ENCODE peak calls at places on chromosome 1, in nine cellular contexts. One of them, this sample, is unnamed.

GRCh38 chr1:4847731-4848130 is 193.3 kb downstream of the AJAP1 start:
- DNase-seq in psoas muscle: no peak
- DNase-seq in RWPE2: no peak
- DNase-seq in mesendoderm: no peak
- DNase-seq in neural progenitor cell: no peak
- DNase-seq in IMR-90: no peak
- DNase-seq in caudate nucleus: no peak
- DNase-seq in PC-9: no peak
- DNase-seq in heart right ventricle: no peak
- DNase-seq in this sample: no peak

GRCh38 chr1:247365023-247365422 is 33.4 kb upstream of the ZNF496 start:
- DNase-seq in psoas muscle: no peak
- DNase-seq in RWPE2: no peak
- DNase-seq in mesendoderm: no peak
- DNase-seq in neural progenitor cell: no peak
- DNase-seq in IMR-90: no peak
- DNase-seq in caudate nucleus: no peak
- DNase-seq in PC-9: no peak
- DNase-seq in heart right ventricle: no peak
- DNase-seq in this sample: no peak

GRCh38 chr1:157776971-157777386 is at the start of gene FCRL2:
- DNase-seq in psoas muscle: no peak
- DNase-seq in RWPE2: no peak
- DNase-seq in mesendoderm: no peak
- DNase-seq in neural progenitor cell: no peak
- DNase-seq in IMR-90: no peak
- DNase-seq in caudate nucleus: no peak
- DNase-seq in PC-9: no peak
- DNase-seq in heart right ventricle: no peak
- DNase-seq in this sample: no peak

GRCh38 chr1:38558476-38559179 is 300.9 kb downstream of the RRAGC start:
- DNase-seq in psoas muscle: no peak
- DNase-seq in RWPE2: no peak
- DNase-seq in mesendoderm: peak; percentile 82
- DNase-seq in neural progenitor cell: peak; percentile 64
- DNase-seq in IMR-90: no peak
- DNase-seq in caudate nucleus: no peak
- DNase-seq in PC-9: no peak
- DNase-seq in heart right ventricle: no peak
- DNase-seq in this sample: no peak

GRCh38 chr1:22753396-22754083 is 42.9 kb downstream of the EPHB2 start:
- DNase-seq in psoas muscle: peak; percentile 64
- DNase-seq in RWPE2: no peak
- DNase-seq in mesendoderm: no peak
- DNase-seq in neural progenitor cell: no peak
- DNase-seq in IMR-90: peak; percentile 82
- DNase-seq in caudate nucleus: no peak
- DNase-seq in PC-9: no peak
- DNase-seq in heart right ventricle: no peak
- DNase-seq in this sample: no peak

GRCh38 chr1:115595279-115596079 is 46.3 kb upstream of the VANGL1 start:
- DNase-seq in psoas muscle: peak; percentile 90
- DNase-seq in RWPE2: peak; percentile 78
- DNase-seq in mesendoderm: peak; percentile 91
- DNase-seq in neural progenitor cell: peak; percentile 87
- DNase-seq in IMR-90: peak; percentile 96
- DNase-seq in caudate nucleus: peak; percentile 45
- DNase-seq in PC-9: peak; percentile 91
- DNase-seq in heart right ventricle: peak; percentile 93
- DNase-seq in this sample: peak; percentile 77

GRCh38 chr1:153245466-153245865 is 14.0 kb upstream of the LORICRIN start:
- DNase-seq in psoas muscle: no peak
- DNase-seq in RWPE2: no peak
- DNase-seq in mesendoderm: no peak
- DNase-seq in neural progenitor cell: no peak
- DNase-seq in IMR-90: no peak
- DNase-seq in caudate nucleus: no peak
- DNase-seq in PC-9: no peak
- DNase-seq in heart right ventricle: no peak
- DNase-seq in this sample: no peak

GRCh38 chr1:201540846-201541735 is 2.2 kb downstream of the NAV1 start:
- DNase-seq in psoas muscle: no peak
- DNase-seq in RWPE2: no peak
- DNase-seq in mesendoderm: peak; percentile 63
- DNase-seq in neural progenitor cell: no peak
- DNase-seq in IMR-90: no peak
- DNase-seq in caudate nucleus: no peak
- DNase-seq in PC-9: no peak
- DNase-seq in heart right ventricle: no peak
- DNase-seq in this sample: no peak

GRCh38 chr1:114092118-114092517 is 61.6 kb downstream of the SYT6 start:
- DNase-seq in psoas muscle: no peak
- DNase-seq in RWPE2: no peak
- DNase-seq in mesendoderm: no peak
- DNase-seq in neural progenitor cell: no peak
- DNase-seq in IMR-90: no peak
- DNase-seq in caudate nucleus: no peak
- DNase-seq in PC-9: no peak
- DNase-seq in heart right ventricle: no peak
- DNase-seq in this sample: no peak

GRCh38 chr1:43708006-43708412 is 673 bp downstream of the ST3GAL3 start:
- DNase-seq in psoas muscle: no peak
- DNase-seq in RWPE2: no peak
- DNase-seq in mesendoderm: peak; percentile 72
- DNase-seq in neural progenitor cell: no peak
- DNase-seq in IMR-90: peak; percentile 57
- DNase-seq in caudate nucleus: no peak
- DNase-seq in PC-9: no peak
- DNase-seq in heart right ventricle: no peak
- DNase-seq in this sample: peak; percentile 33

DNA sequence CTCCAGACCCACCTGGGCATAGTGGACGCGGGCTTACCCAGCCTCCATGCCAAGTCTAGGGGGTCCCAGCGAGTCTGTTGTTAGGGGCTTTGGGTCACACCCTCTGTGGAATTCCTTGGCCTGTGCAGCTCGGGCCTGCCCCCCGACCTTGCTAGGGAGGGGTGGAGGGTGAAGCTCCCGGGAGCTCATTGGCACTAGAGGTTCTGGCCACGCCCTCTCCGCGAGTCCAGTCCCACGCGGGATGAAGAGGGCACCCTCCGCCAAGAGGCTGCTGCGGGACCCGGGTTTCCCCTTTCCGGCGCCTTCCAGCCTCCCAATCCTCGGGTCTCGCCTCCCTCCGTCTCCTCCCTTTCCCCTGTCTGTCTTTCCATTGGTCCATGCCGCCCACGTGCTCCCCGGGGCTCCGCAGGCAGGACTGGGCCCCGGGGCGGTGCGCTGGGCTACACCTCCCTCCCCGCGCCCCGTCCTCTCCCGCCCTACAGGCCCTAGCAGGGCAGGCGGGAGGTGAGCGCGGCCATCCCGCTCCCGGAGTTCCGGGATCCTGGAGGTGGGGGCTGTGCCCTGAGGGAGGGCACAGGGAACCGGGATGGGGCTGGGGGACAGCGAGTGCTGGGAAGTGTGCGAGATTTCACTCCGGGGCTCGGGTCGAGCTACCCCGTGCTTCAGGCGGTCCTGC is 3.5 kb downstream of the RUSC1 start:
- DNase-seq in psoas muscle: peak; percentile 96
- DNase-seq in RWPE2: peak; percentile 98
- DNase-seq in mesendoderm: peak; percentile 97
- DNase-seq in neural progenitor cell: peak; percentile 96
- DNase-seq in IMR-90: peak; percentile 93
- DNase-seq in caudate nucleus: peak; percentile 86
- DNase-seq in PC-9: peak; percentile 96
- DNase-seq in heart right ventricle: peak; percentile 96
- DNase-seq in this sample: peak; percentile 97
- H3K27ac ChIP-seq in psoas muscle: peak overlapping the region; percentile 82
- H3K27ac ChIP-seq in RWPE2: peak overlapping the region; percentile 83
- H3K27ac ChIP-seq in mesendoderm: peak overlapping the region; percentile 93
- H3K27ac ChIP-seq in neural progenitor cell: peak overlapping the region; percentile 88
- H3K27ac ChIP-seq in IMR-90: peak overlapping the region; percentile 95
- H3K27ac ChIP-seq in caudate nucleus: peak overlapping the region; percentile 97
- H3K27ac ChIP-seq in PC-9: peak overlapping the region; percentile 49
- H3K27ac ChIP-seq in heart right ventricle: peak overlapping the region; percentile 95
- H3K27ac ChIP-seq in this sample: peak overlapping the region; percentile 98

DNA sequence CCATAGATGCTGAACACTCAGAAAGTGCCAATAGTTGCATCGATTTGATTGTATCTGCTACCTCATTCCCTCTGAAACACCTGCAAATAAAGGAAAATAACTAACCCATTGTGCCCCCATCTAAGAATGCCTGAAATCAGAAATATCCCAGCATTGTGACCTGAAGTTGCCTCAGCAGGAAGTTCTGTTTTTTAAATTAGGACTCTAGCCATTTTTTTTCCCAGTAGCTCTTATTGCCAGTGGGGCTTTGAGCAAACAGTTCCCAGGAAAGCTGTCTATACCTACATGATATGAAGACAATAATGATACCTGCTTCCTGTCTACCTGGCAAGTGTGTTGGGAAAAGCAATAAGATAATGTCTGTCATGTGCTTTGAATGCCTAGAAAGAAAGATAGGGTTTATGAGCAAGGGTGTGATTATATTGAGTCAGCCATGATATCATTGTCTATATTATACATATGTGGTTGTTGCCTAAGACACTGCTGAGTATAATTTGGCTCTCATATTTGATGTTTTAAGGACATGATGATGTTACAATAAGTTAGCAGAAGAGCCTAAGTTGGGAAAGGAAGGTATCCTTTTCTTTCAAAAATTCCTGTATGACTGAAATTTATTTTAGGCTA is 99.4 kb upstream of the CDC42BPA start:
- DNase-seq in psoas muscle: no peak
- DNase-seq in RWPE2: no peak
- DNase-seq in mesendoderm: no peak
- DNase-seq in neural progenitor cell: no peak
- DNase-seq in IMR-90: peak; percentile 78
- DNase-seq in caudate nucleus: no peak
- DNase-seq in PC-9: no peak
- DNase-seq in heart right ventricle: no peak
- DNase-seq in this sample: no peak
- H3K27ac ChIP-seq in psoas muscle: no peak overlapping the region
- H3K27ac ChIP-seq in RWPE2: no peak overlapping the region
- H3K27ac ChIP-seq in mesendoderm: no peak overlapping the region
- H3K27ac ChIP-seq in neural progenitor cell: no peak overlapping the region
- H3K27ac ChIP-seq in IMR-90: peak overlapping the region; percentile 55
- H3K27ac ChIP-seq in caudate nucleus: no peak overlapping the region
- H3K27ac ChIP-seq in PC-9: no peak overlapping the region
- H3K27ac ChIP-seq in heart right ventricle: no peak overlapping the region
- H3K27ac ChIP-seq in this sample: no peak overlapping the region

GRCh38 chr1:87120779-87121178 is 206.3 kb downstream of the HS2ST1 start:
- DNase-seq in psoas muscle: no peak
- DNase-seq in RWPE2: no peak
- DNase-seq in mesendoderm: peak; percentile 38
- DNase-seq in neural progenitor cell: no peak
- DNase-seq in IMR-90: no peak
- DNase-seq in caudate nucleus: no peak
- DNase-seq in PC-9: no peak
- DNase-seq in heart right ventricle: no peak
- DNase-seq in this sample: no peak

GRCh38 chr1:87123610-87124009 is 205.1 kb upstream of the LMO4 start:
- DNase-seq in psoas muscle: no peak
- DNase-seq in RWPE2: no peak
- DNase-seq in mesendoderm: no peak
- DNase-seq in neural progenitor cell: no peak
- DNase-seq in IMR-90: no peak
- DNase-seq in caudate nucleus: no peak
- DNase-seq in PC-9: no peak
- DNase-seq in heart right ventricle: no peak
- DNase-seq in this sample: no peak

GRCh38 chr1:87119741-87120140 is 205.3 kb downstream of the HS2ST1 start:
- DNase-seq in psoas muscle: no peak
- DNase-seq in RWPE2: no peak
- DNase-seq in mesendoderm: no peak
- DNase-seq in neural progenitor cell: no peak
- DNase-seq in IMR-90: no peak
- DNase-seq in caudate nucleus: no peak
- DNase-seq in PC-9: no peak
- DNase-seq in heart right ventricle: no peak
- DNase-seq in this sample: no peak

GRCh38 chr1:87117761-87118160 is 203.3 kb downstream of the HS2ST1 start:
- DNase-seq in psoas muscle: no peak
- DNase-seq in RWPE2: no peak
- DNase-seq in mesendoderm: no peak
- DNase-seq in neural progenitor cell: no peak
- DNase-seq in IMR-90: peak; percentile 55
- DNase-seq in caudate nucleus: no peak
- DNase-seq in PC-9: no peak
- DNase-seq in heart right ventricle: no peak
- DNase-seq in this sample: peak; percentile 30

DNA sequence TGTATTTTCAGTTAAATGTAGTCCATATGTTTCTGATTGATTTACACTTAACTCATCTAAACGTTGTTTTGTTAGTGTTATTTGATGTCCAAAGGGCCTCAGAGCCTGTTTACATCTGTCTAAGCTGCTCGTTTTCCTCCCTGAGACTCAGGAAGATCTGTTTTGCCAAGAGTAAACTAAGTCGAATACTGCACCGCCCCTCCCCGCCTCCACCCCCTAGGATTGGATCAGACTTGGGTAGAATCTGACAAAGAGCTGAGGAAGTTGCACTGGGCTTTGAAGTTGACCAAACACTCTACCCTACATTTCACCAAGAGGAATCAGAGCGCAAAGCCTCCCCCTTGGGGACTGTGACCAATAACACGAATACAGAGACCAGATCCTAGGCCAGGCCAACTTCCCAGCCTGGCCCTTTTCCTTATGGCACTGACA is 206.9 kb upstream of the LMO4 start:
- DNase-seq in psoas muscle: no peak
- DNase-seq in RWPE2: no peak
- DNase-seq in mesendoderm: no peak
- DNase-seq in neural progenitor cell: no peak
- DNase-seq in IMR-90: peak; percentile 25
- DNase-seq in caudate nucleus: no peak
- DNase-seq in PC-9: no peak
- DNase-seq in heart right ventricle: no peak
- DNase-seq in this sample: no peak
- H3K27ac ChIP-seq in psoas muscle: no peak overlapping the region
- H3K27ac ChIP-seq in RWPE2: no peak overlapping the region
- H3K27ac ChIP-seq in mesendoderm: no peak overlapping the region
- H3K27ac ChIP-seq in neural progenitor cell: no peak overlapping the region
- H3K27ac ChIP-seq in IMR-90: peak overlapping the region; percentile 40
- H3K27ac ChIP-seq in caudate nucleus: no peak overlapping the region
- H3K27ac ChIP-seq in PC-9: no peak overlapping the region
- H3K27ac ChIP-seq in heart right ventricle: no peak overlapping the region
- H3K27ac ChIP-seq in this sample: no peak overlapping the region

DNA sequence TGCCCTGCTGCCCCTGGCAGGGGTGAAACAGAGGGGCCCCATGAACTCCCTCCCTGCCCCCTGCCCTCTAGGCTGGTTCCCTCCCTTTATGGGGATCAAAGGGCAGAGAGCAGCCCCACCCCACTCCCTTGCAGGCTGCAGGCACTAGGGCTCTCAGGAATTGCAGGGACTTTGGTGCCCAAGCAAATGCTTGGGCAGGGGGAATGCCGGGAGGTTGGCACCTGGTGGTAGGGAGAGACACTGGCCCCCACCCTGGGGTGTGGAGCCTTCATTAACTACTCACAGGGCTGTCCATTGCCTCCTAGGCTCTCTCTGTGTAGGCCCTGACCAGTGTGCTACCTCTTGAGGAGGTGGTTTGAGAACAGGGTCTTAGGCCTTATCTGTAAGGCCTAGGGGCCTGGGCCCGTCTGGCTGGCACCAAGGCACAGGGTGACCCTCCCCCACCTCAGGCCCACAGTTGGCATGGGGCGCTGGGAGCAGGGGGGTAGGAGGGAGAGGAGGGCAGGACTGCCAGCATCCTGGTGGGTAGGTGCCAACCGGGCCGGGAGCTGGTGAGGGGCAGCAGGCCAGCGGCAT is 4.7 kb downstream of the ZBTB7B start:
- DNase-seq in psoas muscle: peak; percentile 87
- DNase-seq in RWPE2: no peak
- DNase-seq in mesendoderm: no peak
- DNase-seq in neural progenitor cell: no peak
- DNase-seq in IMR-90: no peak
- DNase-seq in caudate nucleus: peak; percentile 20
- DNase-seq in PC-9: no peak
- DNase-seq in heart right ventricle: peak; percentile 69
- DNase-seq in this sample: no peak
- H3K27ac ChIP-seq in psoas muscle: peak overlapping the region; percentile 94
- H3K27ac ChIP-seq in RWPE2: peak overlapping the region; percentile 96
- H3K27ac ChIP-seq in mesendoderm: no peak overlapping the region
- H3K27ac ChIP-seq in neural progenitor cell: no peak overlapping the region
- H3K27ac ChIP-seq in IMR-90: no peak overlapping the region
- H3K27ac ChIP-seq in caudate nucleus: peak overlapping the region; percentile 96
- H3K27ac ChIP-seq in PC-9: no peak overlapping the region
- H3K27ac ChIP-seq in heart right ventricle: peak overlapping the region; percentile 95
- H3K27ac ChIP-seq in this sample: peak overlapping the region; percentile 100